ENCODE peak calls at places on chromosomes 4 and X, in four cellular contexts. I is AG10803, J is NCI-H345, V is ELF-1. X is an unnamed sample.

GRCh38 chr4:6601661-6602250 is 26.8 kb downstream of the MAN2B2 start:
- DNase-seq in I (no peak), J (no peak), V (no peak), X (no peak)

GRCh38 chr4:131304686-131305085 is 1844.4 kb upstream of the PCDH10 start:
- DNase-seq in I (no peak), J (no peak), V (no peak), X (no peak)

GRCh38 chr4:120007171-120007894 is 59.3 kb downstream of the MAD2L1 start:
- DNase-seq in I (peak; percentile 91), J (no peak), V (no peak), X (no peak)

GRCh38 chr4:178165251-178165650 is 723.0 kb upstream of the AGA start:
- DNase-seq in I (no peak), J (no peak), V (no peak), X (no peak)

GRCh38 chrX:148049441-148049840 is 68.3 kb downstream of the FMR1NB start:
- DNase-seq in I (peak; percentile 23), J (peak; percentile 10), V (peak; percentile 61), X (no peak)

GRCh38 chr4:119093042-119093827 is 42.4 kb upstream of the MYOZ2 start:
- DNase-seq in I (no peak), J (no peak), V (no peak), X (no peak)

GRCh38 chr4:66034671-66035070 is 364.4 kb upstream of the EPHA5 start:
- DNase-seq in I (no peak), J (no peak), V (no peak), X (no peak)

GRCh38 chrX:18927558-18927957 is 56.4 kb downstream of the PHKA2 start:
- DNase-seq in I (no peak), J (peak; percentile 18), V (no peak), X (no peak)

GRCh38 chrX:29662101-29662500 is 553.3 kb upstream of the MAGEB2 start:
- DNase-seq in I (peak; percentile 41), J (no peak), V (no peak), X (no peak)

GRCh38 chr4:40629401-40630334 is at the start of gene RBM47:
- DNase-seq in I (peak; percentile 59), J (peak; percentile 27), V (peak; percentile 88), X (peak; percentile 91)

GRCh38 chr4:10599574-10599973 is 85.0 kb downstream of the CLNK start:
- DNase-seq in I (peak; percentile 10), J (no peak), V (no peak), X (no peak)

X was measured in Right ventricle myocardium inferior.